ENCODE peak calls at places on chromosomes 3 and 15, in five cellular contexts. Q is HFF-Myc, G is cardiac fibroblast, Y is pancreas, E is fibroblast of lung. C is an unnamed sample.
A peak's percentile ranks its signal among the peaks of the same experiment; 100 is the strongest.

GRCh38 chr3:11240496-11240895 is 31.7 kb upstream of the ATG7 start:
- DNase-seq in E (no peak), Y (no peak), Q (no peak), G (no peak), C (no peak)

GRCh38 chr15:57559875-57560274 is 31.8 kb upstream of the MYZAP start:
- DNase-seq in Y (peak; percentile 69), Q (no peak), E (peak; percentile 40), G (peak; percentile 47), C (no peak)

GRCh38 chr3:160545481-160545880 is 19.9 kb downstream of the KPNA4 start:
- DNase-seq in Q (no peak), Y (no peak), G (no peak), E (no peak), C (no peak)

GRCh38 chr15:49875392-49875791 is 243.6 kb downstream of the ATP8B4 start:
- DNase-seq in Y (no peak), E (no peak), G (no peak), Q (no peak), C (no peak)

GRCh38 chr15:70478251-70478990 is 284.9 kb downstream of the UACA start:
- DNase-seq in Q (no peak), E (no peak), G (no peak), Y (no peak), C (no peak)

GRCh38 chr3:166734734-166735133 is 645.4 kb downstream of the ZBBX start:
- DNase-seq in Q (no peak), E (no peak), G (no peak), Y (no peak), C (no peak)

GRCh38 chr15:51726302-51727073 is 11.0 kb downstream of the LYSMD2 start:
- DNase-seq in Y (no peak), E (peak; percentile 68), Q (peak; percentile 35), G (peak; percentile 72), C (no peak)

GRCh38 chr3:76497636-76498035 is 542.3 kb upstream of the ROBO2 start:
- DNase-seq in G (no peak), Q (no peak), E (no peak), Y (no peak), C (peak; percentile 9)

GRCh38 chr3:196778755-196779154 is 39.1 kb downstream of the PAK2 start:
- DNase-seq in Q (peak; percentile 11), E (peak; percentile 56), G (peak; percentile 68), Y (no peak), C (peak; percentile 60)

GRCh38 chr15:79724804-79725203 is 172.0 kb downstream of the MTHFS start:
- DNase-seq in G (no peak), E (no peak), Q (no peak), Y (no peak), C (no peak)

GRCh38 chr3:11950576-11950975 is 53.6 kb upstream of the SYN2 start:
- DNase-seq in G (no peak), E (no peak), Q (no peak), Y (no peak), C (no peak)

GRCh38 chr3:96264701-96265100 is 549.7 kb upstream of the EPHA6 start:
- DNase-seq in E (no peak), Q (no peak), G (no peak), Y (no peak), C (no peak)

DNA sequence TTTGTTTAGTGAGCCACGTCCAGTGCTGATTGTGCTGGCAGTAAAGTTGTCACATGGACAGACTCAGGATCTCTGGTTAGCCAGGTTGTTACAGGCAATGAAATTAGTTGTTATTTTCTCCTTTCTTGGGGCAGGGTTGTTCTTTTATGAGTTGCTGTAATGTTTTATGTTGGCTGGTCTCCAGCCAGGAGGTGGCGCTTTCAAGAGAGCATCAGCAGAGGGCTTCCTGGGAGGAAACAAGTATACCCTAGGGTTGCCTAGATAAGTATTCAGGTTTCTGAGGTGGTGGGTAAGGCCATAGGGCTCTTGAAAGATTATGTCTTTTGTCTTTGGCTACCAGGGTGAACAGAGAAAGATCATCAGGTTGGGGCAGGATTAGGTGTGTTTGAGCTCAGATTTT is 14.5 kb upstream of the CFAP20DC start:
- DNase-seq in Y (no peak), E (no peak), Q (no peak), G (no peak), C (no peak)
- TF ChIP-seq CTCF in Y (no peak), E (no peak), Q (peak; percentile 20), G (no peak), C (peak; percentile 25)

GRCh38 chr3:37310666-37311050 is 136.3 kb upstream of the LRRFIP2 start:
- DNase-seq in Y (no peak), G (peak; percentile 64), E (peak; percentile 79), Q (no peak), C (no peak)

GRCh38 chr3:37309945-37310665 is 135.7 kb upstream of the LRRFIP2 start:
- DNase-seq in Q (no peak), E (no peak), Y (no peak), G (no peak), C (no peak)

GRCh38 chr3:37307321-37307720 is 132.9 kb upstream of the LRRFIP2 start:
- DNase-seq in Y (no peak), Q (no peak), G (no peak), E (no peak), C (no peak)

DNA sequence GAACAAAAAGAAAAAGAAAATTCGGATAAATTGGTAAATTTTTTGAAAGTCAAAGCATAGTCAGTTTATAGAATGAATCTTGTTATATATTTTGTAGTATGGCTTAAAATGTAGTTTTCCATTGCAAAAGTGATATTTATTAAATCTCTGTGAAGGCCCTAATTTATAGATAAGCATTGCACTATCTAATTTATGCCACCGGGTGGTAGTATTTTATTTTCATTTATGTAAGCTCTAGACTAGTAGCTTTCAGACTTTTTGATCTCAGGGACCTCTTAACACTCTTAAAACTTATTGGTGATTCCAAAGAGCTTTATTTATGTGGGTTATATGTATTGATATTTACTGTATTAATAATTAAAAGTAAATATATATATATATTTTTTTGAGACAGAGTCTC is 133.9 kb upstream of the LRRFIP2 start:
- DNase-seq in E (peak; percentile 51), G (peak; percentile 46), Q (no peak), Y (no peak), C (no peak)
- TF ChIP-seq CTCF in E (peak; percentile 34), G (peak; percentile 16), Q (no peak), Y (no peak), C (peak; percentile 40)

DNA sequence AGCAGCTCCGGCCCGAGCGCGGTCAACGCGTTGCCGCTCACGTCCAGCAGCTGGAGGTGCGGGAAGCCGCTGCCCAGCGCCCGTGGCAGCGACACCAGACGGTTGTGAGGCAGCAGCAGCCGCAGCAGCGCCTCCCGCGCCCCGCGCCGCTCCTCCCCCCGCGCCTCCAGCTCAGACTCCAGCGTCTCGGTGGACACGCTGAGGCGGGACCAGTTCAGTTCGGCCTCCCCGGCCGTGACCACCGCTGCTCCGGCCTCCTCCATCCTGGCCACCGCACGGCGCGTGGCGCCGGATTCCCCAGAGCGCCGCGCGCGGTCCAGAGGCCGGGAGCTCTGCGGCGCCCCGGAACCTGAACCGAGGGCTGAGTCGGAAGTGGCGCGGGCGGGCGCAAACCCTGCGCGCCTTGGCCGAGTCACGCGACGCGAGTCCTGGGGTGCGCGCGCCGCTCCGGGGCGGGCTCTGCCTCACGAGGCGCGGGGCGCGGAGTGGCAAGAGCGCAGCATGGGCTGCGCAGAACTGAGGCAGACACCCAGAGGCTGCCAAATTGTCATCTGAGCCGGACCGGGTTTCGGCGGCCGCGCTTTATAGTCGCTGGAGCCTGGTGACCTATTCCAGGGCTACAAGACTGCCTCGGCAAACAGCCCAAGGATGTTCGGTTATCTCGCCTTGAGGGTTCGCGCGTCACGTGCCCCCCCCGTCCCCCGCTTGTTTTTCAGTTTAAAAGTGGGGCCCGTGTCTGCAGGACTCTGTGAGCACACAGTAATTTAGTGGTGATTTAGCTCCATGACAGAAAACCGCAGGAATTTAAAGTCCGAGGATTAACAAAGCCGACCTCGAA is at the start of gene LRRC58:
- DNase-seq in E (peak; percentile 95), Y (peak; percentile 89), G (peak; percentile 97), Q (peak; percentile 66), C (peak; percentile 66)
- TF ChIP-seq CTCF in E (peak; percentile 12), Y (no peak), G (peak; percentile 2), Q (peak; percentile 4), C (peak; percentile 18)

GRCh38 chr3:5021116-5021515 is 41.9 kb downstream of the BHLHE40 start:
- DNase-seq in Y (no peak), G (no peak), E (no peak), Q (no peak), C (no peak)

GRCh38 chr3:5023777-5024346 is 44.6 kb downstream of the BHLHE40 start:
- DNase-seq in E (no peak), G (no peak), Y (no peak), Q (no peak), C (no peak)

GRCh38 chr3:5022187-5022965 is 43.1 kb downstream of the BHLHE40 start:
- DNase-seq in E (no peak), Q (no peak), G (no peak), Y (no peak), C (no peak)

GRCh38 chr3:5021571-5022092 is 42.4 kb downstream of the BHLHE40 start:
- DNase-seq in Y (no peak), E (peak; percentile 35), G (no peak), Q (no peak), C (peak; percentile 41)

GRCh38 chr3:5022966-5023776 is 43.9 kb downstream of the BHLHE40 start:
- DNase-seq in Y (peak; percentile 28), E (peak; percentile 92), G (peak; percentile 93), Q (peak; percentile 85), C (peak; percentile 96)
- TF ChIP-seq CTCF in Y (no peak), E (no peak), G (no peak), Q (no peak), C (no peak)

DNA sequence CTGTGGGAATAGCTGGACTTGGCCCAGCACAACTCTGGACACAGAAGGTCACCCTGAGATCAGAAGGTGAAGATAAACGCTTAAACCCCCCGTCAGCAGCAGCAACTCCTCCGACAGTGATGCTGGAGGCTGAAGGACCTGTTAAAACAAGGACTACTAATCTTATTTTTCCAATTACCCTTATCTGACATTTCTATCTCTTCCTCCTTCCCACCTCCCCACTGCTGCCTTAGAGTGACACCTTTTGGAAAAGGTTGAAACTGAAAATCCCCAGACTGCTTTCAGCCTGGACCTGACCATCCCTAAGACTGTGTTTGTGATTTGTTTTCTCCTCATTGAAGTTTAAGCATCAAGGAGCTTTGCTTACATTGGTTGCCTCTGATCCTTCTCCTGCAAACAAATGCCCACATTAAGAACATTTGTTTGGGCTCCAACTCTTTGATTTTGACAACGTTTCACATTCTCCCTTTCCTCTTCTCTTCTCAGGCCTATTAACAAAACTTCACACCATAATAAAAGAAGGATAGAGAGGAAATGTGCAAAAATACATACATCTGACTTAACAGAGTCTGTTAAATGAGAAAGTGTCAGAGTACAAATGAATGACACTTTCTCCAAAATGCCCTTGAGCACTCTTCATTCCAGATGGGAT is 410.6 kb upstream of the WNT5A start:
- DNase-seq in Y (no peak), G (no peak), E (peak; percentile 19), Q (no peak), C (no peak)
- TF ChIP-seq CTCF in Y (no peak), G (no peak), E (peak; percentile 24), Q (peak; percentile 59), C (peak; percentile 51)

DNA sequence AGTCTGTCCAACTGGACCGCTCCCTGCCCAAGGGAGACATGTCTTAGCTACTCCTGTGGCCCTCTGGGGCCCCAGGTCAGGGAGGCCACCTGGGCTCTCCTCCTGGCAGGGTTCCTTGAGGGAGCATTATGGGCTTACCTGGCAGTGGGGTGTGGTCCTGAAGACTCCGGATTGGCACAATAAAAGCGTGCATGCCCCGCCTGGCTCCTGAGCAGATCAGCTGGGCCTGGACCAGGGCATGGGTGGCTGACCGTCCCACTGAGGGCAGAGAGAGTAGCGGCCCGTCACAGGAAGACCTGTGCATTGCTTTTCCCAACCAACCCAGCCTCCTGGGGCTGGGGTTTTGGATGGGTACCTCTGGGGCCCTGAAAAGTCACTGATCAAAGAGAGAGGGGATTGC is 5.4 kb downstream of the ACOX2 start:
- DNase-seq in E (no peak), Y (no peak), Q (no peak), G (no peak), C (no peak)
- TF ChIP-seq CTCF in E (no peak), Y (no peak), Q (no peak), G (peak; percentile 4), C (no peak)

C was measured in retinal pigment epithelial cell.